ENCODE peak calls at places on chromosomes 4 and X, in four cellular contexts. J is immature natural killer cell, X is AG08396, Y is astrocyte of the hippocampus. H is an unnamed sample.

GRCh38 chrX:136204571-136204970 is 46.6 kb downstream of the MAP7D3 start:
- DNase-seq in J (peak; percentile 40), X (peak; percentile 45), Y (peak; percentile 68), H (no peak)

GRCh38 chr4:2860391-2861348 is 17.0 kb downstream of the ADD1 start:
- DNase-seq in J (no peak), X (no peak), Y (peak; percentile 51), H (no peak)

GRCh38 chr4:133270021-133270570 is 121.0 kb downstream of the PCDH10 start:
- DNase-seq in J (no peak), X (no peak), Y (peak; percentile 6), H (no peak)

GRCh38 chr4:113574636-113575103 is 186.9 kb downstream of the CAMK2D start:
- DNase-seq in J (no peak), X (no peak), Y (peak; percentile 75), H (peak; percentile 48)

GRCh38 chrX:47218920-47219815 is 687 bp downstream of the CDK16 start:
- DNase-seq in J (no peak), X (peak; percentile 41), Y (peak; percentile 54), H (peak; percentile 57)

GRCh38 chr4:1855334-1856070 is 454 bp downstream of the LETM1 start:
- DNase-seq in J (peak; percentile 19), X (no peak), Y (peak; percentile 42), H (peak; percentile 41)

GRCh38 chr4:158824425-158825274 is 55.8 kb downstream of the FNIP2 start:
- DNase-seq in J (no peak), X (no peak), Y (peak; percentile 69), H (no peak)

GRCh38 chr4:15238720-15239119 is 189.1 kb upstream of the C1QTNF7 start:
- DNase-seq in J (peak; percentile 18), X (peak; percentile 64), Y (peak; percentile 68), H (peak; percentile 58)

GRCh38 chrX:1152090-1152489 is 60.4 kb downstream of the CRLF2 start:
- DNase-seq in J (no peak), X (no peak), Y (no peak), H (no peak)

GRCh38 chrX:9627827-9628406 is 137.7 kb downstream of the GPR143 start:
- DNase-seq in J (no peak), X (no peak), Y (no peak), H (no peak)

GRCh38 chr4:9765091-9765490 is 16.3 kb upstream of the DRD5 start:
- DNase-seq in J (no peak), X (peak; percentile 8), Y (peak; percentile 11), H (peak; percentile 71)

GRCh38 chrX:150635952-150636351 is 57.2 kb upstream of the MTMR1 start:
- DNase-seq in J (no peak), X (peak; percentile 24), Y (peak; percentile 34), H (no peak)

GRCh38 chr4:139853309-139853708 is 187.7 kb downstream of the MGST2 start:
- DNase-seq in J (no peak), X (no peak), Y (no peak), H (no peak)

GRCh38 chr4:115234405-115235093 is 121.1 kb upstream of the NDST4 start:
- DNase-seq in J (peak; percentile 12), X (no peak), Y (peak; percentile 22), H (peak; percentile 43)

GRCh38 chr4:83629945-83630684 is 94.2 kb downstream of the GPAT3 start:
- DNase-seq in J (no peak), X (peak; percentile 40), Y (no peak), H (no peak)

GRCh38 chrX:148333989-148334388 is 166.4 kb upstream of the AFF2 start:
- DNase-seq in J (no peak), X (no peak), Y (no peak), H (no peak)

GRCh38 chr4:72505314-72505744 is 63.7 kb downstream of the ADAMTS3 start:
- DNase-seq in J (no peak), X (peak; percentile 52), Y (peak; percentile 67), H (peak; percentile 23)

GRCh38 chrX:63475200-63475599 is 124.1 kb upstream of the SPIN4 start:
- DNase-seq in J (no peak), X (no peak), Y (peak; percentile 3), H (no peak)

GRCh38 chr4:131426023-131426758 is 1722.9 kb upstream of the PCDH10 start:
- DNase-seq in J (no peak), X (no peak), Y (no peak), H (no peak)

GRCh38 chr4:184824776-184825393 is 883 bp downstream of the ACSL1 start:
- DNase-seq in J (no peak), X (no peak), Y (no peak), H (peak; percentile 19)

GRCh38 chrX:38861489-38861888 is 60.2 kb downstream of the MID1IP1 start:
- DNase-seq in J (no peak), X (no peak), Y (no peak), H (no peak)

GRCh38 chrX:31038585-31039326 is 33.1 kb downstream of the FTHL17 start:
- DNase-seq in J (no peak), X (peak; percentile 24), Y (peak; percentile 53), H (peak; percentile 40)

GRCh38 chr4:184826315-184827266 is 823 bp upstream of the ACSL1 start:
- DNase-seq in J (peak; percentile 83), X (no peak), Y (no peak), H (peak; percentile 38)

GRCh38 chr4:168398188-168398587 is 79.6 kb upstream of the DDX60 start:
- DNase-seq in J (no peak), X (no peak), Y (no peak), H (no peak)

GRCh38 chr4:131499139-131499873 is 1649.8 kb upstream of the PCDH10 start:
- DNase-seq in J (no peak), X (peak; percentile 2), Y (peak; percentile 81), H (no peak)

H was measured in WERI-Rb-1.